ENCODE peak calls at places on chromosomes 11 and 22, in seven cellular contexts. W is suprapubic skin, H is right lobe of liver, L is transverse colon, F is cardiac muscle cell, K is tibial nerve, B is body of pancreas. X is an unnamed sample. For H3K36me3, the result is how much of the 10 kb centered on the place peaks cover.

GRCh38 chr11:6856871-6857270 is 6.0 kb upstream of the OR10A2 start:
- DNase-seq in W (no peak), H (no peak), L (no peak), F (no peak), K (no peak), B (no peak), X (no peak)

GRCh38 chr11:130640526-130640925 is 192.1 kb downstream of the ADAMTS15 start:
- DNase-seq in W (no peak), H (no peak), L (no peak), F (no peak), K (no peak), B (no peak), X (no peak)

GRCh38 chr11:9527481-9528140 is 45.9 kb upstream of the WEE1 start:
- DNase-seq in W (no peak), H (no peak), L (no peak), F (peak), K (no peak), B (peak), X (peak)

GRCh38 chr11:19301336-19301735 is 60.6 kb upstream of the E2F8 start:
- DNase-seq in W (no peak), H (no peak), L (no peak), F (no peak), K (no peak), B (no peak), X (no peak)

GRCh38 chr22:35684270-35684700 is 33.4 kb upstream of the APOL5 start:
- DNase-seq in W (no peak), H (no peak), L (no peak), F (peak), K (no peak), B (peak), X (no peak)

GRCh38 chr11:18312663-18313420 is 9.1 kb downstream of the HPS5 start:
- DNase-seq in W (no peak), H (no peak), L (no peak), F (peak), K (no peak), B (no peak), X (no peak)

GRCh38 chr22:49502126-49502826 is 325.4 kb downstream of the BRD1 start:
- DNase-seq in W (no peak), H (no peak), L (no peak), F (no peak), K (no peak), B (no peak), X (no peak)

GRCh38 chr11:19472679-19473078 is 231.9 kb upstream of the E2F8 start:
- DNase-seq in W (no peak), H (no peak), L (no peak), F (peak), K (no peak), B (no peak), X (no peak)

GRCh38 chr22:31870890-31871289 is 73.4 kb upstream of the YWHAH start:
- DNase-seq in W (no peak), H (no peak), L (peak), F (peak), K (no peak), B (peak), X (peak)

GRCh38 chr11:118918128-118918685 is 7.5 kb downstream of the BCL9L start:
- DNase-seq in W (peak), H (peak), L (peak), F (peak), K (peak), B (peak), X (peak)

GRCh38 chr22:32324505-32325415 is 32.9 kb upstream of the RFPL3 start:
- DNase-seq in W (no peak), H (no peak), L (no peak), F (no peak), K (no peak), B (no peak), X (no peak)

GRCh38 chr11:2074266-2074825 is 64.8 kb downstream of the IGF2 start:
- DNase-seq in W (no peak), H (no peak), L (no peak), F (no peak), K (no peak), B (no peak), X (no peak)

GRCh38 chr11:133162228-133162627 is 370.1 kb downstream of the OPCML start:
- DNase-seq in W (no peak), H (no peak), L (peak), F (no peak), K (no peak), B (peak), X (peak)

GRCh38 chr22:47836957-47837356 is 1074.5 kb downstream of the TBC1D22A start:
- DNase-seq in W (no peak), H (no peak), L (no peak), F (peak), K (no peak), B (no peak), X (no peak)

GRCh38 chr22:30457964-30458363 is 13.9 kb downstream of the SEC14L3 start:
- DNase-seq in W (no peak), H (no peak), L (no peak), F (no peak), K (no peak), B (no peak), X (no peak)

GRCh38 chr11:62835336-62835735 is 2.7 kb upstream of the TEX54 start:
- DNase-seq in W (no peak), H (no peak), L (no peak), F (no peak), K (no peak), B (no peak), X (no peak)

GRCh38 chr11:83521647-83522596 is 235.8 kb upstream of the CCDC90B start:
- DNase-seq in W (no peak), H (no peak), L (no peak), F (peak), K (no peak), B (no peak), X (no peak)

GRCh38 chr11:61275191-61275590 is 19.9 kb downstream of the VWCE start:
- DNase-seq in W (no peak), H (no peak), L (no peak), F (no peak), K (no peak), B (no peak), X (no peak)

GRCh38 chr11:61273151-61274078 is 21.7 kb downstream of the VWCE start:
- DNase-seq in W (no peak), H (no peak), L (peak), F (no peak), K (no peak), B (no peak), X (no peak)

GRCh38 chr11:61270354-61271070 is 24.6 kb downstream of the VWCE start:
- DNase-seq in W (no peak), H (no peak), L (no peak), F (no peak), K (no peak), B (no peak), X (no peak)

GRCh38 chr11:61274084-61274483 is 21.0 kb downstream of the VWCE start:
- DNase-seq in W (no peak), H (no peak), L (no peak), F (no peak), K (no peak), B (no peak), X (no peak)

DNA sequence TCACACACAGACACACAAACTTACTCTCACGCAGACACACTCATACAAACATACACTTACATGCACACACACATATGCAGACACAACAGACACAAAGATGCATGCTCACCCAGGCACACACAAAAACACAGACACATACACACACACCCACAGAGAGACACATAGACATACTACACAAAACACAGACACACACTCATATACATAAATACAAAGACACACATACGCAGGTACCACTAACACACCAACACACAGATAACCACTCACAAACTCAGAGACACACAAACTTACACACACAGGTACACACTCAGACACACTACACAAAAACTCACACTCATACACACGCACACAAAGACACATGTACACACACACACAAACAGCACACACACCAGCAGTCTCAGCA is 22.4 kb downstream of the VWCE start:
- DNase-seq in W (no peak), H (no peak), L (no peak), F (no peak), K (no peak), B (no peak), X (no peak)
- H3K36me3 ChIP-seq in W (under half), H (under half), L (under half), F (under half), K (under half), B (under half), X (under half)

GRCh38 chr11:115712296-115712695 is 208.1 kb upstream of the CADM1 start:
- DNase-seq in W (no peak), H (no peak), L (no peak), F (no peak), K (no peak), B (no peak), X (no peak)

GRCh38 chr11:115706735-115707134 is 202.5 kb upstream of the CADM1 start:
- DNase-seq in W (no peak), H (no peak), L (no peak), F (no peak), K (no peak), B (no peak), X (no peak)

GRCh38 chr11:115709297-115709696 is 205.1 kb upstream of the CADM1 start:
- DNase-seq in W (no peak), H (no peak), L (no peak), F (no peak), K (no peak), B (peak), X (no peak)

GRCh38 chr11:115707180-115707905 is 203.1 kb upstream of the CADM1 start:
- DNase-seq in W (no peak), H (no peak), L (no peak), F (no peak), K (no peak), B (peak), X (no peak)

GRCh38 chr11:115711021-115711420 is 206.8 kb upstream of the CADM1 start:
- DNase-seq in W (no peak), H (no peak), L (no peak), F (no peak), K (no peak), B (no peak), X (no peak)
- H3K27ac ChIP-seq in W (no peak), H (no peak), L (no peak), F (no peak), K (no peak), B (no peak), X (no peak)

GRCh38 chr11:69005183-69005630 is 7.8 kb downstream of the MRGPRF start:
- DNase-seq in W (no peak), H (no peak), L (no peak), F (no peak), K (peak), B (no peak), X (no peak)
- H3K36me3 ChIP-seq in W (under half), H (under half), L (under half), F (under half), K (under half), B (under half), X (under half)

GRCh38 chr11:69006816-69007215 is 6.2 kb downstream of the MRGPRF start:
- DNase-seq in W (peak), H (no peak), L (no peak), F (no peak), K (no peak), B (no peak), X (no peak)
- H3K27ac ChIP-seq in W (no peak), H (peak), L (peak), F (no peak), K (no peak), B (peak), X (no peak)

GRCh38 chr22:46219650-46220049 is 30.4 kb downstream of the CDPF1 start:
- DNase-seq in W (peak), H (no peak), L (no peak), F (no peak), K (no peak), B (no peak), X (no peak)
- H3K36me3 ChIP-seq in W (half or more), H (half or more), L (under half), F (under half), K (under half), B (under half), X (under half)

GRCh38 chr11:124922831-124923230 is 3.8 kb downstream of the HEPN1 start:
- DNase-seq in W (no peak), H (no peak), L (no peak), F (no peak), K (no peak), B (no peak), X (no peak)

GRCh38 chr11:124920870-124921609 is 2.0 kb downstream of the HEPN1 start:
- DNase-seq in W (peak), H (peak), L (peak), F (peak), K (peak), B (peak), X (peak)

GRCh38 chr11:124919836-124920755 is 1.0 kb downstream of the HEPN1 start:
- DNase-seq in W (no peak), H (no peak), L (no peak), F (no peak), K (no peak), B (no peak), X (no peak)

GRCh38 chr11:124918950-124919349 is at the start of gene HEPN1:
- DNase-seq in W (no peak), H (no peak), L (no peak), F (no peak), K (no peak), B (no peak), X (no peak)

GRCh38 chr11:124923296-124923695 is 4.2 kb downstream of the HEPN1 start:
- DNase-seq in W (no peak), H (no peak), L (no peak), F (no peak), K (no peak), B (no peak), X (no peak)
- H3K27ac ChIP-seq in W (no peak), H (no peak), L (no peak), F (no peak), K (no peak), B (no peak), X (no peak)

GRCh38 chr11:15970506-15971214 is 385.7 kb downstream of the SOX6 start:
- DNase-seq in W (no peak), H (no peak), L (no peak), F (no peak), K (no peak), B (no peak), X (peak)

GRCh38 chr11:15975742-15976141 is 380.6 kb downstream of the SOX6 start:
- DNase-seq in W (no peak), H (no peak), L (no peak), F (no peak), K (no peak), B (no peak), X (no peak)

GRCh38 chr11:15971215-15971546 is 385.2 kb downstream of the SOX6 start:
- DNase-seq in W (no peak), H (no peak), L (no peak), F (no peak), K (no peak), B (no peak), X (no peak)

GRCh38 chr11:15969701-15970329 is 386.5 kb downstream of the SOX6 start:
- DNase-seq in W (no peak), H (no peak), L (no peak), F (peak), K (no peak), B (no peak), X (no peak)

DNA sequence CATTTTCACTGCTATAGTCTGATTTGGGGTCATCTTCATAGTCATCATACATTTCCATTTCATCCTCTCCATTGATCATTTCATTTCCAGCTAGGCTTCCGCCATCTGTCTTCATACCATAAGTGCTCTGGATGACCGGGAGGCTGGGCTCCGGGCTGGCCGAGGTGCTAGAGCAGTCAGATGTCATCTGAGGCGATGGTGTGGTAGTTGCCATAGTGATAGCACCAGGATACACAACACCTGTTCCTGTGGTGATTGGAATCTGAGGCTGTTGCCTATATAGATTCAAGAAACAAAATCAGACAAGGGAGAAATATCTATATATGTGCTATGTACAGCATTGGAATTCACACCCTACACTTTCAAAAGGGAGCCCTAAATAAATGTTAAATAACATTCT is 383.5 kb downstream of the SOX6 start:
- DNase-seq in W (no peak), H (no peak), L (no peak), F (no peak), K (no peak), B (no peak), X (no peak)
- H3K36me3 ChIP-seq in W (under half), H (under half), L (under half), F (under half), K (under half), B (under half), X (under half)